ENCODE peak calls at places on chromosomes 3 and 15, in four cellular contexts. C, R, L and O are unnamed samples.
A peak's percentile ranks its signal among the peaks of the same experiment; 100 is the strongest.

GRCh38 chr15:33988384-33988783 is 20.1 kb downstream of the CHRM5 start:
- DNase-seq in C (no peak), R (no peak), L (no peak), O (no peak)

GRCh38 chr15:98085003-98085639 is 124.6 kb downstream of the ARRDC4 start:
- DNase-seq in C (peak; percentile 64), R (no peak), L (peak; percentile 21), O (no peak)

GRCh38 chr15:95439812-95440380 is 890.6 kb upstream of the NR2F2 start:
- DNase-seq in C (no peak), R (no peak), L (no peak), O (no peak)

GRCh38 chr15:92821491-92822116 is 78.5 kb upstream of the CHD2 start:
- DNase-seq in C (no peak), R (no peak), L (no peak), O (no peak)

GRCh38 chr3:140532793-140533330 is 145.0 kb upstream of the TRIM42 start:
- DNase-seq in C (no peak), R (no peak), L (no peak), O (no peak)

GRCh38 chr15:43648649-43649429 is at the start of gene CATSPER2:
- DNase-seq in C (no peak), R (no peak), L (no peak), O (no peak)

GRCh38 chr3:142081178-142081577 is 68.2 kb downstream of the TFDP2 start:
- DNase-seq in C (no peak), R (no peak), L (no peak), O (no peak)

GRCh38 chr3:177680442-177680821 is 483.1 kb upstream of the TBL1XR1 start:
- DNase-seq in C (no peak), R (no peak), L (no peak), O (no peak)

GRCh38 chr3:4290272-4290893 is 12.8 kb upstream of the SETMAR start:
- DNase-seq in C (peak; percentile 14), R (no peak), L (peak; percentile 43), O (peak; percentile 27)

GRCh38 chr3:194908432-194908966 is 222.8 kb downstream of the FAM43A start:
- DNase-seq in C (no peak), R (no peak), L (no peak), O (no peak)

GRCh38 chr3:29385056-29385455 is 104.2 kb downstream of the RBMS3 start:
- DNase-seq in C (peak; percentile 29), R (no peak), L (no peak), O (no peak)

GRCh38 chr3:142353571-142353970 is 94.3 kb downstream of the XRN1 start:
- DNase-seq in C (no peak), R (no peak), L (no peak), O (no peak)

GRCh38 chr3:177345049-177345972 is 148.0 kb upstream of the TBL1XR1 start:
- DNase-seq in C (peak; percentile 91), R (peak; percentile 84), L (peak; percentile 12), O (no peak)

GRCh38 chr3:152780553-152780952 is 54.4 kb upstream of the P2RY1 start:
- DNase-seq in C (no peak), R (no peak), L (no peak), O (no peak)

GRCh38 chr3:131028844-131029243 is 2.2 kb downstream of the NEK11 start:
- DNase-seq in C (no peak), R (no peak), L (no peak), O (no peak)

GRCh38 chr3:53730565-53730964 is 115.7 kb downstream of the CHDH start:
- DNase-seq in C (no peak), R (peak; percentile 58), L (no peak), O (no peak)

GRCh38 chr3:24119321-24119751 is 174.2 kb downstream of the NR1D2 start:
- DNase-seq in C (no peak), R (no peak), L (no peak), O (no peak)

GRCh38 chr3:52078781-52079560 is 22.6 kb upstream of the DUSP7 start:
- DNase-seq in C (no peak), R (no peak), L (no peak), O (no peak)

GRCh38 chr3:52079958-52080357 is 23.6 kb upstream of the DUSP7 start:
- DNase-seq in C (no peak), R (no peak), L (no peak), O (no peak)

GRCh38 chr3:52077900-52078299 is 21.5 kb upstream of the DUSP7 start:
- DNase-seq in C (no peak), R (no peak), L (no peak), O (no peak)

GRCh38 chr3:52076900-52077299 is 20.5 kb upstream of the DUSP7 start:
- DNase-seq in C (no peak), R (no peak), L (no peak), O (no peak)

DNA sequence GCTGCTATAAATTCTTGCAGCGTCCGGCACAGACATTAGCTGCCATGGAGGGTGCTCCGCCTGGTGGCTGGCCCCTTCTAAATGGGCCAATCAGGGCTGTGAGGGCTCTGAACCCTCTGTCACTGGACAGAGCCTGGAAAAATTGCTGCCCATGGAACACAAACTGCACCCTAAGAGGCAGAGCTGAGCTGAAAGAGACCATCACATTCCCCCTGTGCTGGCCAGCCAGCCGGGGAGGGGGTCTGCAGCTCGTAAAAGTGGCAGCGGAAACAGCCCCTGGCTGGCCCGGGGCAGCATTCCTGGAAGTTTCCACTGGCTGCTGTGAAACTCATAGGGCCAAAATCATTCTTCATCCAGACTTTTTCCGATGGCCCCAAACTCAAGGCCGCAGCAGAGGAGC is 21.0 kb upstream of the DUSP7 start:
- DNase-seq in C (no peak), R (no peak), L (no peak), O (no peak)
- TF ChIP-seq CTCF in C (peak; percentile 27), R (peak; percentile 27), L (no peak), O (no peak)

GRCh38 chr3:183825380-183826161 is at the start of gene MAP6D1:
- DNase-seq in C (peak; percentile 10), R (peak; percentile 27), L (peak; percentile 84), O (peak; percentile 57)
- TF ChIP-seq CTCF in C (peak; percentile 36), R (peak; percentile 34), L (peak; percentile 33), O (peak; percentile 56)

GRCh38 chr3:49454457-49454856 is 15.6 kb upstream of the DAG1 start:
- DNase-seq in C (no peak), R (no peak), L (no peak), O (peak; percentile 36)
- TF ChIP-seq CTCF in C (peak; percentile 6), R (peak; percentile 61), L (no peak), O (peak; percentile 51)

GRCh38 chr15:23570466-23570865 is 5.0 kb downstream of the MKRN3 start:
- DNase-seq in C (no peak), R (no peak), L (no peak), O (no peak)

GRCh38 chr15:23578521-23579150 is 13.2 kb downstream of the MKRN3 start:
- DNase-seq in C (no peak), R (no peak), L (no peak), O (no peak)

GRCh38 chr15:23572844-23573243 is 7.4 kb downstream of the MKRN3 start:
- DNase-seq in C (no peak), R (no peak), L (no peak), O (no peak)

GRCh38 chr15:23576034-23576433 is 10.6 kb downstream of the MKRN3 start:
- DNase-seq in C (no peak), R (no peak), L (no peak), O (no peak)

GRCh38 chr15:23574742-23575141 is 9.3 kb downstream of the MKRN3 start:
- DNase-seq in C (no peak), R (no peak), L (no peak), O (no peak)
- TF ChIP-seq CTCF in C (no peak), R (no peak), L (no peak), O (no peak)

GRCh38 chr3:76728411-76728810 is 311.5 kb upstream of the ROBO2 start:
- DNase-seq in C (no peak), R (no peak), L (no peak), O (no peak)

GRCh38 chr3:76723366-76723765 is 316.5 kb upstream of the ROBO2 start:
- DNase-seq in C (no peak), R (no peak), L (no peak), O (no peak)

GRCh38 chr3:76726034-76726433 is 313.9 kb upstream of the ROBO2 start:
- DNase-seq in C (no peak), R (no peak), L (no peak), O (no peak)

GRCh38 chr3:76724706-76725105 is 315.2 kb upstream of the ROBO2 start:
- DNase-seq in C (no peak), R (no peak), L (peak; percentile 6), O (no peak)

GRCh38 chr3:76724075-76724474 is 315.8 kb upstream of the ROBO2 start:
- DNase-seq in C (no peak), R (no peak), L (no peak), O (no peak)
- TF ChIP-seq CTCF in C (no peak), R (no peak), L (peak; percentile 13), O (peak; percentile 28)

GRCh38 chr15:40806672-40807027 is 239 bp upstream of the ZFYVE19 start:
- DNase-seq in C (no peak), R (no peak), L (no peak), O (no peak)

GRCh38 chr15:40807028-40807887 is at the start of the genes DNAJC17 and ZFYVE19:
- DNase-seq in C (peak; percentile 94), R (peak; percentile 97), L (peak; percentile 95), O (peak; percentile 86)

GRCh38 chr15:40803076-40803475 is 3.8 kb upstream of the ZFYVE19 start:
- DNase-seq in C (no peak), R (no peak), L (no peak), O (no peak)

GRCh38 chr15:40807888-40808194 is 568 bp upstream of the DNAJC17 start:
- DNase-seq in C (no peak), R (no peak), L (no peak), O (no peak)

GRCh38 chr15:40803688-40804087 is 3.2 kb upstream of the ZFYVE19 start:
- DNase-seq in C (no peak), R (no peak), L (no peak), O (no peak)
- TF ChIP-seq CTCF in C (no peak), R (no peak), L (no peak), O (no peak)

DNA sequence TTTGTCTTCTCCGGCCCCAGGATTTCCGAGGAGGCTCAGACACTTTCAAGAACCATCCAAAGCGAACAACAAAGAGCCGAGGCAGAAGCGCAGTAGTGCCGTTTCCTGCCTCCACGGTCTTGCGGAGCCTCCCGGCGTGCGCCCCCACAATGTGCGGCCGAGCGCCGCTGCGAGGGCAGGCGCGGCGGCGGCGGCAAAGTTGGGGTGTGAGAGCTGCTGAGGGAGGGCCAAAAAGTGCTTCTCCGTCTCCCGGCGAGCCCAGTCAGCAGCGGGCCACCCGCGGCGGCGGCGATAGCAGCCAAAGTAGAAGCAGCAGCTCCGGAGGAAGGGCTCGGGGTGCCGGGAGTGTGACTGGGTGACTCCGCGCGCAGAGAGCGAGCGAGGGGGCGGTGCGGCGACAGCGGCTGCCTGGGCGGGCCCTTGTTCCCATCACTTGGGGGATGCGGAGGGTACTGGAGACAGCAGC is 749.1 kb downstream of the ROBO1 start:
- DNase-seq in C (no peak), R (peak; percentile 56), L (peak; percentile 69), O (peak; percentile 39)
- TF ChIP-seq CTCF in C (peak; percentile 19), R (no peak), L (no peak), O (peak; percentile 24)